ENCODE peak calls at places on chromosomes 1 and 21, in six cellular contexts. P is fibroblast of the aortic adventitia, N is mucosa of gallbladder, O is GM12865, L is activated T-cell treated with anti-CD3 and anti-CD28 coated beads for 24 hours, C is left ventricle myocardium superior. K is an unnamed sample.
A peak's percentile ranks its signal among the peaks of the same experiment; 100 is the strongest.

GRCh38 chr1:41811978-41812852 is 106.5 kb downstream of the HIVEP3 start:
- DNase-seq in P (peak; percentile 95), N (peak; percentile 40), O (peak; percentile 78), L (peak; percentile 47), C (peak; percentile 66), K (peak; percentile 10)

GRCh38 chr1:20095564-20096434 is 23.5 kb downstream of the PLA2G2D start:
- DNase-seq in P (no peak), N (no peak), O (no peak), L (no peak), C (no peak), K (no peak)

GRCh38 chr1:17319561-17320350 is 11.8 kb downstream of the PADI4 start:
- DNase-seq in P (no peak), N (no peak), O (no peak), L (no peak), C (no peak), K (no peak)

GRCh38 chr1:220812308-220812707 is 25.6 kb downstream of the MTARC1 start:
- DNase-seq in P (no peak), N (no peak), O (no peak), L (no peak), C (no peak), K (no peak)

GRCh38 chr1:94530373-94530878 is 11.1 kb downstream of the F3 start:
- DNase-seq in P (no peak), N (no peak), O (no peak), L (no peak), C (no peak), K (no peak)

GRCh38 chr1:94265931-94266330 is 28.5 kb upstream of the ARHGAP29 start:
- DNase-seq in P (peak; percentile 64), N (no peak), O (no peak), L (no peak), C (no peak), K (no peak)

GRCh38 chr1:155253208-155253607 is 2.1 kb downstream of the ENTREP3 start:
- DNase-seq in P (no peak), N (no peak), O (no peak), L (no peak), C (no peak), K (no peak)

GRCh38 chr1:166485620-166486019 is 318.8 kb upstream of the FAM78B start:
- DNase-seq in P (no peak), N (no peak), O (no peak), L (no peak), C (no peak), K (no peak)

GRCh38 chr1:224380003-224380402 is 23.3 kb downstream of the CNIH4 start:
- DNase-seq in P (no peak), N (no peak), O (peak; percentile 68), L (peak; percentile 43), C (no peak), K (no peak)

GRCh38 chr1:109193653-109194590 is 19.8 kb upstream of the SARS1 start:
- DNase-seq in P (no peak), N (peak; percentile 28), O (peak; percentile 65), L (peak; percentile 38), C (no peak), K (no peak)

GRCh38 chr21:35102488-35103407 is 53.6 kb upstream of the RUNX1 start:
- DNase-seq in P (no peak), N (peak; percentile 52), O (peak; percentile 1), L (no peak), C (peak; percentile 47), K (no peak)

GRCh38 chr1:99645699-99646531 is at the start of gene PALMD:
- DNase-seq in P (no peak), N (peak; percentile 22), O (peak; percentile 11), L (no peak), C (peak; percentile 65), K (no peak)

GRCh38 chr1:39822146-39822545 is 33.5 kb upstream of the BMP8B start:
- DNase-seq in P (no peak), N (no peak), O (no peak), L (no peak), C (no peak), K (no peak)

GRCh38 chr1:15851251-15852035 is 3.9 kb downstream of the SPEN start:
- DNase-seq in P (no peak), N (no peak), O (no peak), L (no peak), C (no peak), K (no peak)

GRCh38 chr1:11979453-11979817 is 809 bp upstream of the MFN2 start:
- DNase-seq in P (no peak), N (no peak), O (no peak), L (no peak), C (no peak), K (no peak)

GRCh38 chr1:109847251-109847650 is 63.4 kb upstream of the CSF1 start:
- DNase-seq in P (no peak), N (no peak), O (no peak), L (no peak), C (no peak), K (no peak)